ENCODE peak calls at places on chromosome X, in ten cellular contexts. One of them, this sample, is unnamed.

GRCh38 chrX:31126205-31126604 is 54.4 kb upstream of the FTHL17 start:
- DNase-seq in OCI-LY7: no peak
- DNase-seq in NCI-H2081: no peak
- DNase-seq in effector memory CD4-positive, alpha-beta T cell: no peak
- DNase-seq in sciatic nerve: no peak
- DNase-seq in ACHN: no peak
- DNase-seq in substantia nigra: no peak
- DNase-seq in GM23248: peak; percentile 66
- DNase-seq in NCI-H1092 treated with DMSO at 0.1 percent for 48 hours: no peak
- DNase-seq in H1: no peak
- DNase-seq in this sample: no peak

GRCh38 chrX:132638313-132638712 is 149.5 kb upstream of the MBNL3 start:
- DNase-seq in H1: no peak
- DNase-seq in OCI-LY7: no peak
- DNase-seq in ACHN: no peak
- DNase-seq in NCI-H1092 treated with DMSO at 0.1 percent for 48 hours: no peak
- DNase-seq in substantia nigra: no peak
- DNase-seq in NCI-H2081: no peak
- DNase-seq in sciatic nerve: no peak
- DNase-seq in GM23248: no peak
- DNase-seq in effector memory CD4-positive, alpha-beta T cell: no peak
- DNase-seq in this sample: no peak

GRCh38 chrX:16022580-16023170 is 100.7 kb upstream of the GRPR start:
- DNase-seq in substantia nigra: no peak
- DNase-seq in H1: no peak
- DNase-seq in NCI-H2081: no peak
- DNase-seq in OCI-LY7: no peak
- DNase-seq in ACHN: peak; percentile 26
- DNase-seq in NCI-H1092 treated with DMSO at 0.1 percent for 48 hours: no peak
- DNase-seq in GM23248: peak; percentile 55
- DNase-seq in effector memory CD4-positive, alpha-beta T cell: no peak
- DNase-seq in sciatic nerve: no peak
- DNase-seq in this sample: peak; percentile 15

GRCh38 chrX:10395179-10395578 is 225.2 kb downstream of the MID1 start:
- DNase-seq in substantia nigra: no peak
- DNase-seq in OCI-LY7: no peak
- DNase-seq in sciatic nerve: no peak
- DNase-seq in H1: no peak
- DNase-seq in NCI-H2081: no peak
- DNase-seq in ACHN: no peak
- DNase-seq in GM23248: peak; percentile 4
- DNase-seq in NCI-H1092 treated with DMSO at 0.1 percent for 48 hours: no peak
- DNase-seq in effector memory CD4-positive, alpha-beta T cell: no peak
- DNase-seq in this sample: no peak

GRCh38 chrX:123869488-123869887 is 9.6 kb downstream of the XIAP start:
- DNase-seq in H1: no peak
- DNase-seq in GM23248: peak; percentile 46
- DNase-seq in effector memory CD4-positive, alpha-beta T cell: no peak
- DNase-seq in NCI-H1092 treated with DMSO at 0.1 percent for 48 hours: no peak
- DNase-seq in ACHN: no peak
- DNase-seq in NCI-H2081: no peak
- DNase-seq in sciatic nerve: no peak
- DNase-seq in substantia nigra: no peak
- DNase-seq in OCI-LY7: no peak
- DNase-seq in this sample: no peak

GRCh38 chrX:22184096-22184495 is 88.6 kb upstream of the CBLL2 start:
- DNase-seq in substantia nigra: no peak
- DNase-seq in OCI-LY7: no peak
- DNase-seq in sciatic nerve: no peak
- DNase-seq in NCI-H1092 treated with DMSO at 0.1 percent for 48 hours: no peak
- DNase-seq in effector memory CD4-positive, alpha-beta T cell: no peak
- DNase-seq in H1: no peak
- DNase-seq in GM23248: no peak
- DNase-seq in NCI-H2081: no peak
- DNase-seq in ACHN: no peak
- DNase-seq in this sample: no peak

GRCh38 chrX:71492086-71493065 is 40.5 kb upstream of the OGT start:
- DNase-seq in GM23248: peak; percentile 80
- DNase-seq in substantia nigra: no peak
- DNase-seq in OCI-LY7: no peak
- DNase-seq in NCI-H1092 treated with DMSO at 0.1 percent for 48 hours: peak; percentile 12
- DNase-seq in sciatic nerve: peak; percentile 69
- DNase-seq in effector memory CD4-positive, alpha-beta T cell: peak; percentile 8
- DNase-seq in NCI-H2081: no peak
- DNase-seq in H1: no peak
- DNase-seq in ACHN: peak; percentile 0
- DNase-seq in this sample: no peak

GRCh38 chrX:107597791-107598190 is 30.5 kb upstream of the PRPS1 start:
- DNase-seq in NCI-H2081: no peak
- DNase-seq in effector memory CD4-positive, alpha-beta T cell: no peak
- DNase-seq in H1: no peak
- DNase-seq in NCI-H1092 treated with DMSO at 0.1 percent for 48 hours: no peak
- DNase-seq in sciatic nerve: no peak
- DNase-seq in OCI-LY7: no peak
- DNase-seq in GM23248: no peak
- DNase-seq in substantia nigra: no peak
- DNase-seq in ACHN: no peak
- DNase-seq in this sample: no peak